ENCODE peak calls at places on chromosomes 2 and 18, in seven cellular contexts. X is NCI-H2171 treated with DMSO at 0.1 percent for 48 hours; K is AG04450; S is K562; L is activated CD8-positive, alpha-beta memory T cell treated with anti-CD3 and anti-CD28 coated beads, Interleukin-2, amount 50 U/mL, for 48 hours; V is NCI-H2029 treated with DMSO at 0.1 percent for 48 hours; B is sciatic nerve. W is an unnamed sample.
A peak's percentile ranks its signal among the peaks of the same experiment; 100 is the strongest.

GRCh38 chr2:26534865-26535662 is 57.1 kb upstream of the OTOF start:
- DNase-seq in L (no peak), X (no peak), S (no peak), B (peak; percentile 26), V (no peak), K (no peak), W (no peak)

GRCh38 chr2:222883420-222883819 is 22.6 kb downstream of the ACSL3 start:
- DNase-seq in X (no peak), V (no peak), S (no peak), B (no peak), K (no peak), L (no peak), W (no peak)

GRCh38 chr2:114160263-114161001 is 270.5 kb downstream of the ACTR3 start:
- DNase-seq in L (no peak), K (no peak), B (no peak), S (no peak), X (no peak), V (no peak), W (no peak)

GRCh38 chr2:39023649-39024048 is 97.2 kb downstream of the SOS1 start:
- DNase-seq in K (no peak), L (no peak), X (no peak), S (no peak), B (no peak), V (no peak), W (no peak)

GRCh38 chr2:143468341-143468888 is 339.2 kb downstream of the ARHGAP15 start:
- DNase-seq in B (no peak), X (no peak), K (no peak), S (no peak), V (no peak), L (no peak), W (no peak)

GRCh38 chr2:158395166-158395565 is 61.4 kb downstream of the CCDC148 start:
- DNase-seq in K (no peak), S (no peak), X (no peak), V (no peak), B (no peak), L (no peak), W (no peak)

GRCh38 chr2:29228276-29228675 is 113.1 kb downstream of the CLIP4 start:
- DNase-seq in B (no peak), X (no peak), K (no peak), S (no peak), L (no peak), V (no peak), W (no peak)

GRCh38 chr2:99335911-99336779 is at the start of gene TXNDC9:
- DNase-seq in X (peak; percentile 100), V (peak; percentile 92), L (peak; percentile 95), K (peak; percentile 100), S (peak; percentile 94), B (peak; percentile 98), W (peak; percentile 99)

GRCh38 chr2:106975641-106976040 is 89.7 kb upstream of the ST6GAL2 start:
- DNase-seq in B (no peak), L (no peak), S (no peak), X (no peak), K (no peak), V (no peak), W (no peak)

GRCh38 chr2:76895469-76895868 is 626.7 kb downstream of the LRRTM4 start:
- DNase-seq in S (no peak), L (no peak), X (peak; percentile 41), B (no peak), K (no peak), V (no peak), W (no peak)

GRCh38 chr18:9337875-9338274 is 3.3 kb downstream of the TWSG1 start:
- DNase-seq in X (no peak), K (no peak), L (no peak), B (no peak), V (no peak), S (no peak), W (no peak)

GRCh38 chr2:200778038-200778437 is 33.7 kb upstream of the BZW1 start:
- DNase-seq in L (no peak), K (no peak), X (no peak), B (no peak), S (no peak), V (no peak), W (no peak)

GRCh38 chr2:148358375-148358774 is 286.2 kb upstream of the EPC2 start:
- DNase-seq in K (no peak), L (no peak), V (no peak), S (no peak), X (no peak), B (no peak), W (no peak)

GRCh38 chr18:41391616-41392610 is 563.1 kb upstream of the PIK3C3 start:
- DNase-seq in V (peak; percentile 20), X (peak; percentile 78), L (no peak), B (no peak), S (peak; percentile 7), K (peak; percentile 32), W (peak; percentile 68)

GRCh38 chr2:109470121-109470921 is 143.4 kb downstream of the SEPTIN10 start:
- DNase-seq in X (no peak), V (no peak), L (no peak), S (no peak), B (no peak), K (no peak), W (no peak)

GRCh38 chr2:165617720-165618119 is 148.2 kb downstream of the CSRNP3 start:
- DNase-seq in X (no peak), S (no peak), V (peak; percentile 93), L (no peak), K (no peak), B (no peak), W (no peak)

GRCh38 chr2:233105930-233106329 is 45.8 kb downstream of the INPP5D start:
- DNase-seq in X (no peak), L (no peak), S (no peak), B (no peak), V (no peak), K (no peak), W (no peak)

GRCh38 chr18:8188196-8188595 is 421.0 kb upstream of the RAB12 start:
- DNase-seq in X (no peak), V (no peak), K (peak; percentile 67), S (no peak), B (no peak), L (no peak), W (no peak)

GRCh38 chr2:188142636-188143035 is 149.0 kb upstream of the GULP1 start:
- DNase-seq in V (no peak), L (no peak), B (no peak), X (no peak), S (no peak), K (no peak), W (no peak)

GRCh38 chr2:212919238-212919637 is 232.2 kb downstream of the IKZF2 start:
- DNase-seq in S (no peak), B (no peak), K (no peak), L (no peak), V (peak; percentile 25), X (peak; percentile 25), W (no peak)

GRCh38 chr2:197929008-197929885 is 124.9 kb downstream of the PLCL1 start:
- DNase-seq in K (no peak), L (no peak), B (no peak), V (no peak), X (no peak), S (peak; percentile 71), W (no peak)

GRCh38 chr2:162821176-162821575 is 17.4 kb downstream of the KCNH7 start:
- DNase-seq in K (no peak), B (no peak), V (no peak), S (no peak), X (no peak), L (no peak), W (no peak)

GRCh38 chr18:70491734-70492348 is 203.0 kb downstream of the SOCS6 start:
- DNase-seq in B (peak; percentile 69), S (peak; percentile 42), L (peak; percentile 70), K (no peak), V (no peak), X (peak; percentile 0), W (peak; percentile 85)

GRCh38 chr2:161209902-161210301 is 49.7 kb downstream of the TANK start:
- DNase-seq in K (no peak), X (no peak), V (no peak), L (no peak), S (no peak), B (no peak), W (no peak)

GRCh38 chr2:199606193-199606780 is 148.5 kb upstream of the SATB2 start:
- DNase-seq in B (no peak), S (no peak), K (no peak), X (no peak), L (no peak), V (no peak), W (peak; percentile 5)

GRCh38 chr2:61493523-61493942 is 22.6 kb upstream of the USP34 start:
- DNase-seq in S (no peak), L (no peak), B (no peak), X (no peak), V (no peak), K (no peak), W (no peak)

GRCh38 chr18:13726972-13727331 is 479 bp downstream of the RNMT start:
- DNase-seq in K (no peak), B (no peak), X (peak; percentile 19), V (no peak), L (peak; percentile 74), S (no peak), W (peak; percentile 38)

GRCh38 chr2:225002656-225003045 is 39.6 kb downstream of the DOCK10 start:
- DNase-seq in L (no peak), X (peak; percentile 55), S (no peak), K (no peak), V (no peak), B (no peak), W (no peak)

GRCh38 chr18:46464926-46465655 is 191.9 kb downstream of the LOXHD1 start:
- DNase-seq in X (no peak), S (peak; percentile 13), V (no peak), K (no peak), L (no peak), B (no peak), W (no peak)

GRCh38 chr2:159875083-159875482 is 77.1 kb upstream of the CD302 start:
- DNase-seq in X (no peak), L (no peak), B (no peak), V (no peak), S (peak; percentile 19), K (no peak), W (no peak)

GRCh38 chr2:203809084-203809521 is 58.5 kb upstream of the CTLA4 start:
- DNase-seq in S (no peak), L (no peak), B (no peak), V (no peak), K (no peak), X (no peak), W (no peak)